ENCODE peak calls at places on chromosomes 5 and 9, in six cellular contexts. One of them, this sample, is unnamed.

GRCh38 chr5:8500426-8500825 is 631.5 kb downstream of the MTRR start:
- DNase-seq in kidney epithelial cell: no peak
- DNase-seq in OCI-LY7: no peak
- DNase-seq in cardiac fibroblast: peak
- DNase-seq in activated T-cell treated with anti-CD3 and anti-CD28 coated beads, Interleukin-2, amount 50 U/mL, for 4 hours: no peak
- DNase-seq in CD4-positive, CD25-positive, alpha-beta regulatory T cell: no peak
- DNase-seq in this sample: no peak

GRCh38 chr5:177332896-177333260 is 18.6 kb downstream of the LMAN2 start:
- DNase-seq in kidney epithelial cell: no peak
- DNase-seq in OCI-LY7: no peak
- DNase-seq in cardiac fibroblast: no peak
- DNase-seq in activated T-cell treated with anti-CD3 and anti-CD28 coated beads, Interleukin-2, amount 50 U/mL, for 4 hours: no peak
- DNase-seq in CD4-positive, CD25-positive, alpha-beta regulatory T cell: no peak
- DNase-seq in this sample: no peak

GRCh38 chr9:79312686-79313421 is 258.9 kb upstream of the TLE4 start:
- DNase-seq in kidney epithelial cell: no peak
- DNase-seq in OCI-LY7: no peak
- DNase-seq in cardiac fibroblast: no peak
- DNase-seq in activated T-cell treated with anti-CD3 and anti-CD28 coated beads, Interleukin-2, amount 50 U/mL, for 4 hours: no peak
- DNase-seq in CD4-positive, CD25-positive, alpha-beta regulatory T cell: no peak
- DNase-seq in this sample: no peak

GRCh38 chr9:127654619-127655018 is 42.5 kb downstream of the STXBP1 start:
- DNase-seq in kidney epithelial cell: no peak
- DNase-seq in OCI-LY7: no peak
- DNase-seq in cardiac fibroblast: no peak
- DNase-seq in activated T-cell treated with anti-CD3 and anti-CD28 coated beads, Interleukin-2, amount 50 U/mL, for 4 hours: no peak
- DNase-seq in CD4-positive, CD25-positive, alpha-beta regulatory T cell: no peak
- DNase-seq in this sample: no peak

GRCh38 chr5:3596261-3596825 is 711 bp downstream of the IRX1 start:
- DNase-seq in kidney epithelial cell: no peak
- DNase-seq in OCI-LY7: no peak
- DNase-seq in cardiac fibroblast: no peak
- DNase-seq in activated T-cell treated with anti-CD3 and anti-CD28 coated beads, Interleukin-2, amount 50 U/mL, for 4 hours: no peak
- DNase-seq in CD4-positive, CD25-positive, alpha-beta regulatory T cell: no peak
- DNase-seq in this sample: no peak

GRCh38 chr5:32708949-32709348 is 2.2 kb upstream of the NPR3 start:
- DNase-seq in kidney epithelial cell: no peak
- DNase-seq in OCI-LY7: no peak
- DNase-seq in cardiac fibroblast: no peak
- DNase-seq in activated T-cell treated with anti-CD3 and anti-CD28 coated beads, Interleukin-2, amount 50 U/mL, for 4 hours: no peak
- DNase-seq in CD4-positive, CD25-positive, alpha-beta regulatory T cell: no peak
- DNase-seq in this sample: no peak

GRCh38 chr5:135318037-135318436 is 81.0 kb downstream of the MACROH2A1 start:
- DNase-seq in kidney epithelial cell: no peak
- DNase-seq in OCI-LY7: no peak
- DNase-seq in cardiac fibroblast: no peak
- DNase-seq in activated T-cell treated with anti-CD3 and anti-CD28 coated beads, Interleukin-2, amount 50 U/mL, for 4 hours: no peak
- DNase-seq in CD4-positive, CD25-positive, alpha-beta regulatory T cell: no peak
- DNase-seq in this sample: no peak

GRCh38 chr5:73374520-73375235 is 73.9 kb downstream of the FOXD1 start:
- DNase-seq in kidney epithelial cell: no peak
- DNase-seq in OCI-LY7: no peak
- DNase-seq in cardiac fibroblast: peak
- DNase-seq in activated T-cell treated with anti-CD3 and anti-CD28 coated beads, Interleukin-2, amount 50 U/mL, for 4 hours: no peak
- DNase-seq in CD4-positive, CD25-positive, alpha-beta regulatory T cell: no peak
- DNase-seq in this sample: no peak

GRCh38 chr9:15697459-15697858 is 144.6 kb downstream of the CCDC171 start:
- DNase-seq in kidney epithelial cell: no peak
- DNase-seq in OCI-LY7: no peak
- DNase-seq in cardiac fibroblast: peak
- DNase-seq in activated T-cell treated with anti-CD3 and anti-CD28 coated beads, Interleukin-2, amount 50 U/mL, for 4 hours: no peak
- DNase-seq in CD4-positive, CD25-positive, alpha-beta regulatory T cell: no peak
- DNase-seq in this sample: no peak

GRCh38 chr5:116467444-116467843 is 107.2 kb downstream of the SEMA6A start:
- DNase-seq in kidney epithelial cell: no peak
- DNase-seq in OCI-LY7: no peak
- DNase-seq in cardiac fibroblast: no peak
- DNase-seq in activated T-cell treated with anti-CD3 and anti-CD28 coated beads, Interleukin-2, amount 50 U/mL, for 4 hours: no peak
- DNase-seq in CD4-positive, CD25-positive, alpha-beta regulatory T cell: no peak
- DNase-seq in this sample: no peak

GRCh38 chr5:178279723-178280438 is 47.3 kb upstream of the PHYKPL start:
- DNase-seq in kidney epithelial cell: no peak
- DNase-seq in OCI-LY7: peak
- DNase-seq in cardiac fibroblast: peak
- DNase-seq in activated T-cell treated with anti-CD3 and anti-CD28 coated beads, Interleukin-2, amount 50 U/mL, for 4 hours: peak
- DNase-seq in CD4-positive, CD25-positive, alpha-beta regulatory T cell: peak
- DNase-seq in this sample: peak

GRCh38 chr9:26687421-26687820 is 205.2 kb downstream of the CAAP1 start:
- DNase-seq in kidney epithelial cell: no peak
- DNase-seq in OCI-LY7: no peak
- DNase-seq in cardiac fibroblast: no peak
- DNase-seq in activated T-cell treated with anti-CD3 and anti-CD28 coated beads, Interleukin-2, amount 50 U/mL, for 4 hours: no peak
- DNase-seq in CD4-positive, CD25-positive, alpha-beta regulatory T cell: no peak
- DNase-seq in this sample: no peak

GRCh38 chr5:93257616-93258015 is 323.4 kb downstream of the NR2F1-AS1 start:
- DNase-seq in kidney epithelial cell: no peak
- DNase-seq in OCI-LY7: no peak
- DNase-seq in cardiac fibroblast: peak
- DNase-seq in activated T-cell treated with anti-CD3 and anti-CD28 coated beads, Interleukin-2, amount 50 U/mL, for 4 hours: no peak
- DNase-seq in CD4-positive, CD25-positive, alpha-beta regulatory T cell: no peak
- DNase-seq in this sample: no peak

GRCh38 chr5:158819095-158819494 is 280.6 kb downstream of the EBF1 start:
- DNase-seq in kidney epithelial cell: no peak
- DNase-seq in OCI-LY7: peak
- DNase-seq in cardiac fibroblast: no peak
- DNase-seq in activated T-cell treated with anti-CD3 and anti-CD28 coated beads, Interleukin-2, amount 50 U/mL, for 4 hours: no peak
- DNase-seq in CD4-positive, CD25-positive, alpha-beta regulatory T cell: no peak
- DNase-seq in this sample: no peak

GRCh38 chr5:31364881-31365636 is 166.8 kb downstream of the DROSHA start:
- DNase-seq in kidney epithelial cell: no peak
- DNase-seq in OCI-LY7: no peak
- DNase-seq in cardiac fibroblast: peak
- DNase-seq in activated T-cell treated with anti-CD3 and anti-CD28 coated beads, Interleukin-2, amount 50 U/mL, for 4 hours: no peak
- DNase-seq in CD4-positive, CD25-positive, alpha-beta regulatory T cell: no peak
- DNase-seq in this sample: no peak

GRCh38 chr9:27468450-27469110 is 55.5 kb upstream of the IFNK start:
- DNase-seq in kidney epithelial cell: no peak
- DNase-seq in OCI-LY7: no peak
- DNase-seq in cardiac fibroblast: peak
- DNase-seq in activated T-cell treated with anti-CD3 and anti-CD28 coated beads, Interleukin-2, amount 50 U/mL, for 4 hours: no peak
- DNase-seq in CD4-positive, CD25-positive, alpha-beta regulatory T cell: no peak
- DNase-seq in this sample: no peak

GRCh38 chr5:107830750-107831149 is 160.0 kb upstream of the EFNA5 start:
- DNase-seq in kidney epithelial cell: no peak
- DNase-seq in OCI-LY7: no peak
- DNase-seq in cardiac fibroblast: no peak
- DNase-seq in activated T-cell treated with anti-CD3 and anti-CD28 coated beads, Interleukin-2, amount 50 U/mL, for 4 hours: no peak
- DNase-seq in CD4-positive, CD25-positive, alpha-beta regulatory T cell: no peak
- DNase-seq in this sample: no peak

GRCh38 chr5:58751222-58751621 is 168.3 kb downstream of the RAB3C start:
- DNase-seq in kidney epithelial cell: peak
- DNase-seq in OCI-LY7: no peak
- DNase-seq in cardiac fibroblast: peak
- DNase-seq in activated T-cell treated with anti-CD3 and anti-CD28 coated beads, Interleukin-2, amount 50 U/mL, for 4 hours: no peak
- DNase-seq in CD4-positive, CD25-positive, alpha-beta regulatory T cell: no peak
- DNase-seq in this sample: no peak

GRCh38 chr9:116549061-116549664 is 137.9 kb upstream of the TRIM32 start:
- DNase-seq in kidney epithelial cell: peak
- DNase-seq in OCI-LY7: no peak
- DNase-seq in cardiac fibroblast: peak
- DNase-seq in activated T-cell treated with anti-CD3 and anti-CD28 coated beads, Interleukin-2, amount 50 U/mL, for 4 hours: no peak
- DNase-seq in CD4-positive, CD25-positive, alpha-beta regulatory T cell: no peak
- DNase-seq in this sample: no peak

GRCh38 chr9:130898552-130898852 is 1.9 kb upstream of the QRFP start:
- DNase-seq in kidney epithelial cell: no peak
- DNase-seq in OCI-LY7: no peak
- DNase-seq in cardiac fibroblast: no peak
- DNase-seq in activated T-cell treated with anti-CD3 and anti-CD28 coated beads, Interleukin-2, amount 50 U/mL, for 4 hours: no peak
- DNase-seq in CD4-positive, CD25-positive, alpha-beta regulatory T cell: no peak
- DNase-seq in this sample: no peak

GRCh38 chr5:1885777-1886633 is 3.3 kb upstream of the IRX4 start:
- DNase-seq in kidney epithelial cell: no peak
- DNase-seq in OCI-LY7: no peak
- DNase-seq in cardiac fibroblast: no peak
- DNase-seq in activated T-cell treated with anti-CD3 and anti-CD28 coated beads, Interleukin-2, amount 50 U/mL, for 4 hours: no peak
- DNase-seq in CD4-positive, CD25-positive, alpha-beta regulatory T cell: no peak
- DNase-seq in this sample: no peak

GRCh38 chr5:111775224-111775623 is 18.2 kb upstream of the NREP start:
- DNase-seq in kidney epithelial cell: no peak
- DNase-seq in OCI-LY7: no peak
- DNase-seq in cardiac fibroblast: no peak
- DNase-seq in activated T-cell treated with anti-CD3 and anti-CD28 coated beads, Interleukin-2, amount 50 U/mL, for 4 hours: no peak
- DNase-seq in CD4-positive, CD25-positive, alpha-beta regulatory T cell: no peak
- DNase-seq in this sample: no peak

GRCh38 chr5:89289604-89290003 is 406.6 kb upstream of the MEF2C start:
- DNase-seq in kidney epithelial cell: no peak
- DNase-seq in OCI-LY7: no peak
- DNase-seq in cardiac fibroblast: peak
- DNase-seq in activated T-cell treated with anti-CD3 and anti-CD28 coated beads, Interleukin-2, amount 50 U/mL, for 4 hours: no peak
- DNase-seq in CD4-positive, CD25-positive, alpha-beta regulatory T cell: no peak
- DNase-seq in this sample: no peak

GRCh38 chr5:84113246-84114118 is 271.2 kb downstream of the EDIL3 start:
- DNase-seq in kidney epithelial cell: no peak
- DNase-seq in OCI-LY7: no peak
- DNase-seq in cardiac fibroblast: no peak
- DNase-seq in activated T-cell treated with anti-CD3 and anti-CD28 coated beads, Interleukin-2, amount 50 U/mL, for 4 hours: no peak
- DNase-seq in CD4-positive, CD25-positive, alpha-beta regulatory T cell: no peak
- DNase-seq in this sample: peak

GRCh38 chr5:41193462-41194166 is 19.7 kb downstream of the C6 start:
- DNase-seq in kidney epithelial cell: no peak
- DNase-seq in OCI-LY7: no peak
- DNase-seq in cardiac fibroblast: peak
- DNase-seq in activated T-cell treated with anti-CD3 and anti-CD28 coated beads, Interleukin-2, amount 50 U/mL, for 4 hours: no peak
- DNase-seq in CD4-positive, CD25-positive, alpha-beta regulatory T cell: no peak
- DNase-seq in this sample: no peak

GRCh38 chr5:110738503-110738811 is 350 bp upstream of the SLC25A46 start:
- DNase-seq in kidney epithelial cell: no peak
- DNase-seq in OCI-LY7: no peak
- DNase-seq in cardiac fibroblast: no peak
- DNase-seq in activated T-cell treated with anti-CD3 and anti-CD28 coated beads, Interleukin-2, amount 50 U/mL, for 4 hours: no peak
- DNase-seq in CD4-positive, CD25-positive, alpha-beta regulatory T cell: no peak
- DNase-seq in this sample: no peak

GRCh38 chr9:131678499-131679111 is 61.3 kb downstream of the RAPGEF1 start:
- DNase-seq in kidney epithelial cell: peak
- DNase-seq in OCI-LY7: peak
- DNase-seq in cardiac fibroblast: peak
- DNase-seq in activated T-cell treated with anti-CD3 and anti-CD28 coated beads, Interleukin-2, amount 50 U/mL, for 4 hours: peak
- DNase-seq in CD4-positive, CD25-positive, alpha-beta regulatory T cell: peak
- DNase-seq in this sample: peak

GRCh38 chr9:130866474-130866965 is 30.1 kb downstream of the QRFP start:
- DNase-seq in kidney epithelial cell: peak
- DNase-seq in OCI-LY7: peak
- DNase-seq in cardiac fibroblast: peak
- DNase-seq in activated T-cell treated with anti-CD3 and anti-CD28 coated beads, Interleukin-2, amount 50 U/mL, for 4 hours: peak
- DNase-seq in CD4-positive, CD25-positive, alpha-beta regulatory T cell: peak
- DNase-seq in this sample: peak

GRCh38 chr5:172433513-172433912 is 20.8 kb downstream of the SH3PXD2B start:
- DNase-seq in kidney epithelial cell: no peak
- DNase-seq in OCI-LY7: no peak
- DNase-seq in cardiac fibroblast: no peak
- DNase-seq in activated T-cell treated with anti-CD3 and anti-CD28 coated beads, Interleukin-2, amount 50 U/mL, for 4 hours: no peak
- DNase-seq in CD4-positive, CD25-positive, alpha-beta regulatory T cell: no peak
- DNase-seq in this sample: no peak